ENCODE peak calls at places on chromosome 6, in eight cellular contexts. X is AG04450, H is fibroblast of mammary gland, W is astrocyte of the spinal cord, U is OCI-LY7, Q is fibroblast of the aortic adventitia, V is HepG2, I is body of pancreas. A is an unnamed sample.

GRCh38 chr6:83921315-83921714 is 61.8 kb downstream of the CYB5R4 start:
- DNase-seq in X (no peak), H (no peak), W (no peak), U (no peak), Q (no peak), V (no peak), I (no peak), A (no peak)

GRCh38 chr6:760982-761955 is 68.3 kb upstream of the EXOC2 start:
- DNase-seq in X (no peak), H (no peak), W (no peak), U (no peak), Q (no peak), V (no peak), I (no peak), A (no peak)

GRCh38 chr6:38715016-38715809 is at the start of gene DNAH8:
- DNase-seq in X (no peak), H (no peak), W (no peak), U (no peak), Q (no peak), V (no peak), I (no peak), A (no peak)

GRCh38 chr6:126631343-126631742 is 291.4 kb downstream of the CENPW start:
- DNase-seq in X (no peak), H (peak), W (no peak), U (no peak), Q (peak), V (no peak), I (no peak), A (peak)

GRCh38 chr6:150016324-150017185 is 8.8 kb downstream of the RAET1L start:
- DNase-seq in X (peak), H (peak), W (peak), U (peak), Q (peak), V (peak), I (peak), A (peak)

GRCh38 chr6:80728830-80729229 is 622.4 kb downstream of the BCKDHB start:
- DNase-seq in X (no peak), H (peak), W (no peak), U (no peak), Q (no peak), V (no peak), I (no peak), A (no peak)

GRCh38 chr6:34671801-34672656 is 24.5 kb downstream of the ILRUN start:
- DNase-seq in X (no peak), H (peak), W (no peak), U (peak), Q (peak), V (no peak), I (no peak), A (peak)

GRCh38 chr6:27065183-27065582 is 182.3 kb upstream of the PRSS16 start:
- DNase-seq in X (no peak), H (no peak), W (no peak), U (no peak), Q (no peak), V (no peak), I (no peak), A (no peak)

GRCh38 chr6:126039284-126039683 is 52.9 kb downstream of the TRMT11 start:
- DNase-seq in X (no peak), H (peak), W (peak), U (no peak), Q (peak), V (no peak), I (no peak), A (peak)

GRCh38 chr6:44696099-44696498 is 308.6 kb downstream of the CDC5L start:
- DNase-seq in X (no peak), H (peak), W (peak), U (no peak), Q (peak), V (no peak), I (no peak), A (peak)

GRCh38 chr6:38194282-38194572 is 374.7 kb downstream of the ZFAND3 start:
- DNase-seq in X (no peak), H (no peak), W (no peak), U (no peak), Q (no peak), V (no peak), I (no peak), A (no peak)

GRCh38 chr6:34305982-34306702 is 57.3 kb upstream of the SMIM29 start:
- DNase-seq in X (no peak), H (peak), W (peak), U (no peak), Q (peak), V (peak), I (peak), A (peak)

GRCh38 chr6:136226674-136227377 is 23.3 kb downstream of the MTFR2 start:
- DNase-seq in X (no peak), H (no peak), W (peak), U (no peak), Q (peak), V (peak), I (no peak), A (no peak)

GRCh38 chr6:75493400-75494064 is at the start of gene FILIP1:
- DNase-seq in X (peak), H (peak), W (peak), U (no peak), Q (peak), V (no peak), I (peak), A (peak)

GRCh38 chr6:148999921-149000589 is 253.2 kb downstream of the UST start:
- DNase-seq in X (no peak), H (peak), W (peak), U (no peak), Q (peak), V (no peak), I (peak), A (peak)

GRCh38 chr6:100455230-100456124 is 9.2 kb downstream of the SIM1 start:
- DNase-seq in X (no peak), H (no peak), W (no peak), U (no peak), Q (no peak), V (no peak), I (peak), A (no peak)

GRCh38 chr6:153031335-153031955 is 28.9 kb upstream of the MTRF1L start:
- DNase-seq in X (peak), H (peak), W (peak), U (no peak), Q (peak), V (no peak), I (no peak), A (peak)

GRCh38 chr6:14763139-14763538 is 482.7 kb upstream of the JARID2 start:
- DNase-seq in X (peak), H (peak), W (no peak), U (no peak), Q (peak), V (peak), I (no peak), A (peak)

GRCh38 chr6:34953084-34954025 is 64.3 kb downstream of the ANKS1A start:
- DNase-seq in X (no peak), H (peak), W (peak), U (no peak), Q (peak), V (peak), I (peak), A (peak)

GRCh38 chr6:44636576-44637248 is 249.2 kb downstream of the CDC5L start:
- DNase-seq in X (no peak), H (no peak), W (no peak), U (no peak), Q (peak), V (no peak), I (no peak), A (no peak)

GRCh38 chr6:101344885-101345284 is 48.6 kb upstream of the GRIK2 start:
- DNase-seq in X (no peak), H (no peak), W (no peak), U (no peak), Q (no peak), V (no peak), I (no peak), A (no peak)

GRCh38 chr6:46022110-46022948 is 6.7 kb upstream of the CLIC5 start:
- DNase-seq in X (no peak), H (peak), W (no peak), U (no peak), Q (no peak), V (no peak), I (no peak), A (no peak)

GRCh38 chr6:44305200-44305725 is 7.9 kb downstream of the AARS2 start:
- DNase-seq in X (no peak), H (no peak), W (no peak), U (no peak), Q (no peak), V (no peak), I (no peak), A (no peak)

GRCh38 chr6:122033564-122034181 is 365.8 kb upstream of the HSF2 start:
- DNase-seq in X (peak), H (peak), W (peak), U (peak), Q (peak), V (peak), I (peak), A (peak)

GRCh38 chr6:68333444-68333843 is 301.6 kb upstream of the ADGRB3 start:
- DNase-seq in X (no peak), H (no peak), W (peak), U (no peak), Q (no peak), V (no peak), I (no peak), A (no peak)

GRCh38 chr6:147166360-147166944 is 37.8 kb upstream of the STXBP5 start:
- DNase-seq in X (no peak), H (peak), W (peak), U (no peak), Q (peak), V (no peak), I (no peak), A (peak)

GRCh38 chr6:96899599-96899998 is 1.9 kb upstream of the NDUFAF4 start:
- DNase-seq in X (no peak), H (no peak), W (no peak), U (no peak), Q (no peak), V (no peak), I (no peak), A (no peak)

GRCh38 chr6:112822769-112823168 is 475.6 kb downstream of the RFPL4B start:
- DNase-seq in X (no peak), H (no peak), W (no peak), U (no peak), Q (no peak), V (no peak), I (no peak), A (no peak)

GRCh38 chr6:52361347-52361944 is 505 bp upstream of the PAQR8 start:
- DNase-seq in X (no peak), H (peak), W (peak), U (no peak), Q (peak), V (no peak), I (peak), A (no peak)

GRCh38 chr6:137099689-137100398 is 55.1 kb upstream of the IL20RA start:
- DNase-seq in X (no peak), H (no peak), W (no peak), U (peak), Q (no peak), V (no peak), I (no peak), A (no peak)

GRCh38 chr6:39821739-39822532 is 29.8 kb downstream of the DAAM2 start:
- DNase-seq in X (no peak), H (no peak), W (no peak), U (no peak), Q (peak), V (no peak), I (no peak), A (no peak)

GRCh38 chr6:40755749-40756452 is 168.7 kb upstream of the LRFN2 start:
- DNase-seq in X (no peak), H (peak), W (peak), U (peak), Q (no peak), V (no peak), I (no peak), A (no peak)

GRCh38 chr6:147508073-147508870 is at the start of gene SAMD5:
- DNase-seq in X (peak), H (peak), W (peak), U (no peak), Q (peak), V (peak), I (peak), A (peak)

GRCh38 chr6:137731960-137732616 is 135.0 kb upstream of the TNFAIP3 start:
- DNase-seq in X (no peak), H (peak), W (peak), U (no peak), Q (peak), V (peak), I (peak), A (peak)

GRCh38 chr6:133553652-133554051 is 312.5 kb downstream of the EYA4 start:
- DNase-seq in X (peak), H (peak), W (peak), U (peak), Q (peak), V (peak), I (peak), A (peak)

DNA sequence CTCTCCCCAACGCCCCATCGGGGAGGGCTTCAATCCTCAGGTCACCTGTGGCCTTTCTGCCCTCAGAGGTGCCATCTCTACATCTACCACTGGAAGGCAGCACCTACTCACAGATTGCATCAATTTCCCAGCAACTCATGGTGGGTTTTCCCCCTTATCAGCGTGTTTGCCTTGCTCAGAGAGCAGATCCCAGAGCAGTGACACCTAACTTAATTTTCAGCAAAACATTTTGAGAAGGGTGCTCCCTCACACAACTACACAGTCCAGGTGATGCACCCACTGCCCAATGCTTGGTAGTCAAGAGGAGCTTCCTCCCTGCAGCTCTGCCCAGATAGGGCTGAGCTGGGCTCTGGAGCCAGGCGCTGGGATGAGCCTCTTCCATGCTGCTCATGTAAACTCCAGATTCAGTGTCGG is 48.2 kb downstream of the PLG start:
- DNase-seq in X (no peak), H (peak), W (no peak), U (peak), Q (no peak), V (peak), I (no peak), A (no peak)
- TF ChIP-seq CTCF in X (no peak), H (peak), W (no peak), U (peak), Q (peak), V (peak), I (peak), A (no peak)

GRCh38 chr6:33296797-33297405 is 1.8 kb downstream of the RGL2 start:
- DNase-seq in X (no peak), H (no peak), W (no peak), U (no peak), Q (no peak), V (no peak), I (no peak), A (no peak)
- H3K4me3 ChIP-seq in X (peak), H (no peak), W (peak), U (peak), Q (peak), V (peak), I (no peak), A (peak)

DNA sequence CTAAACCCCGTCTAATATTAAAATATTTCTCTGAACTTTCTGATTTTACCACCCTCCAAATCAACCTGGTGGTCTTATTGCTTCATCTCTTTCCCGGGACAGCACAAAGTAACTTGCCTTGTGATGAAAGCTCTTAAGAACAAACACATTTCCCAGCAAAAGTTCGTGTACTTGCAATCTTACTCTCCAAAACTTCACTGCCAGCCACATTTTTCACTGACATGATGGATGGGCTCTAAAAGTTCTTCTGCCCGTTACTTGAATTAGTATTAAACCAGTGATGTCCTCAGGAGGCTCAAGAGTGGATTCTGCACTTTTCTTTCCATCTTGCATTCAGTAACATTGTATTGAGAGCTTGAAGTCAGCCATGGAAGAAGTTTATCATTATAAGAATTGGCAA is 731.6 kb upstream of the GJE1 start:
- DNase-seq in X (no peak), H (peak), W (peak), U (no peak), Q (peak), V (no peak), I (no peak), A (peak)
- TF ChIP-seq CTCF in X (no peak), H (no peak), W (no peak), U (no peak), Q (no peak), V (no peak), I (no peak), A (no peak)

GRCh38 chr6:168133186-168133585 is 54.2 kb upstream of the FRMD1 start:
- DNase-seq in X (no peak), H (peak), W (peak), U (no peak), Q (peak), V (no peak), I (no peak), A (peak)
- H3K4me3 ChIP-seq in X (peak), H (no peak), W (no peak), U (no peak), Q (peak), V (no peak), I (no peak), A (no peak)

GRCh38 chr6:53464942-53465460 is 79.9 kb downstream of the GCLC start:
- DNase-seq in X (no peak), H (peak), W (no peak), U (no peak), Q (no peak), V (no peak), I (peak), A (no peak)

GRCh38 chr6:53465732-53466131 is 79.2 kb downstream of the GCLC start:
- DNase-seq in X (no peak), H (peak), W (no peak), U (no peak), Q (no peak), V (peak), I (peak), A (peak)

GRCh38 chr6:53469163-53469562 is 75.7 kb downstream of the GCLC start:
- DNase-seq in X (no peak), H (no peak), W (no peak), U (no peak), Q (no peak), V (no peak), I (no peak), A (no peak)

GRCh38 chr6:53464483-53464882 is 80.4 kb downstream of the GCLC start:
- DNase-seq in X (no peak), H (no peak), W (no peak), U (no peak), Q (no peak), V (no peak), I (no peak), A (no peak)

GRCh38 chr6:53466257-53466656 is 78.6 kb downstream of the GCLC start:
- DNase-seq in X (no peak), H (peak), W (no peak), U (no peak), Q (no peak), V (no peak), I (no peak), A (peak)
- TF ChIP-seq CTCF in X (no peak), H (no peak), W (no peak), U (no peak), Q (no peak), V (no peak), I (no peak), A (no peak)

GRCh38 chr6:17144016-17144415 is 42.2 kb downstream of the STMND1 start:
- DNase-seq in X (no peak), H (no peak), W (no peak), U (no peak), Q (no peak), V (no peak), I (no peak), A (no peak)

GRCh38 chr6:17132967-17133366 is 31.1 kb downstream of the STMND1 start:
- DNase-seq in X (no peak), H (no peak), W (no peak), U (no peak), Q (no peak), V (no peak), I (no peak), A (no peak)

GRCh38 chr6:17138033-17138432 is 36.2 kb downstream of the STMND1 start:
- DNase-seq in X (no peak), H (no peak), W (no peak), U (no peak), Q (no peak), V (no peak), I (no peak), A (no peak)
- H3K4me3 ChIP-seq in X (no peak), H (no peak), W (no peak), U (no peak), Q (no peak), V (no peak), I (no peak), A (no peak)

DNA sequence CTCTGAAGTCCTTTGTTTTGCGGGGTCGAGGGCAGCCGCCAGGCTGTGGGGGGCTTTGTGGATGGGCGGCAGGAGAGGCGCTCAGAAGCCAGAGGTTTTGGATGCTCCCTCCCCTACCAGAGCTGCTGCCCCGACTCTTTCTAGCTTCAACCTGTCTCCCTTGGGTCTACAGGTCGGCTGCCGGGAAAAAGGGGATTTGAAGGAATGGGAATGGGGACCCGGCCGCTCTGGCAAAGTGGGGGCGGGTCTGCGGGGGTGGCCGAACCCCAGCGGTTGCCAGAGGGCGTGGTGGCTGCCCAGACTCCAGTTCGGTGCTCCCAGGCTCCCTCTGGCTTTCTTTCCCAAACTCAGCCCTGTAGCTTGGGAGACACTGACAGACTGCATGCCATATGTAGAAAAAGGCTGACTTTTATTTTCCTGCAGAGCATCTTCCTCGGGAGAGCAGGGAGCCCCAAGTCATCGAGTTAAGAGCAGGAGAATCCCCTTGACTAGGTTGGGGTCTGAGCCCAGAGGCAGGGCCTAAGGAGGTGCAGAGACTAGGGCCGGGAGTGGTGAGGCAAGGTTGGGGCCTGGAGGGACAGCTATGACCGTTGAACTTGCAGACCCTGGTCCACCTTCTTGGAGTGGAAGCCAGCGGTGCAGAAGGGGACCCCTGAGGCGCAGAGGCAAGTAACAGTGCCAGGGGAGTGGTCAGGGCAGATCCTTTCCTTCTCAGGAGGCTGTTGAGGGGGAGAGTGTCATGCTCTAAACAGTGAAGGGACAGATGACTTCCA is 1.4 kb upstream of the PPP1R18 start:
- DNase-seq in X (no peak), H (peak), W (peak), U (peak), Q (peak), V (no peak), I (no peak), A (peak)
- TF ChIP-seq CTCF in X (peak), H (peak), W (peak), U (no peak), Q (peak), V (peak), I (no peak), A (peak)

GRCh38 chr6:70398783-70399730 is 14.3 kb upstream of the FAM135A start:
- DNase-seq in X (no peak), H (peak), W (peak), U (no peak), Q (peak), V (peak), I (peak), A (peak)
- H3K4me3 ChIP-seq in X (no peak), H (no peak), W (no peak), U (no peak), Q (no peak), V (peak), I (no peak), A (no peak)

A was measured in fibroblast of pulmonary artery.